ENCODE peak calls at places on chromosomes 1 and 21, in nine cellular contexts. One of them, this sample, is unnamed.

GRCh38 chr1:62333431-62333830 is 14.2 kb upstream of the KANK4 start:
- DNase-seq in stomach: no peak
- DNase-seq in left ventricle myocardium inferior: no peak
- DNase-seq in psoas muscle: no peak
- DNase-seq in PC-3: peak
- DNase-seq in CD8-positive, alpha-beta T cell: no peak
- DNase-seq in glutamatergic neuron: no peak
- DNase-seq in tibial nerve: no peak
- DNase-seq in Calu3: no peak
- DNase-seq in this sample: no peak

GRCh38 chr1:67489643-67490042 is 59.4 kb upstream of the SERBP1 start:
- DNase-seq in stomach: no peak
- DNase-seq in left ventricle myocardium inferior: no peak
- DNase-seq in psoas muscle: no peak
- DNase-seq in PC-3: peak
- DNase-seq in CD8-positive, alpha-beta T cell: no peak
- DNase-seq in glutamatergic neuron: no peak
- DNase-seq in tibial nerve: no peak
- DNase-seq in Calu3: no peak
- DNase-seq in this sample: no peak

GRCh38 chr21:44566403-44566802 is 7.1 kb upstream of the KRTAP10-4 start:
- DNase-seq in stomach: no peak
- DNase-seq in left ventricle myocardium inferior: no peak
- DNase-seq in psoas muscle: no peak
- DNase-seq in PC-3: no peak
- DNase-seq in CD8-positive, alpha-beta T cell: no peak
- DNase-seq in glutamatergic neuron: no peak
- DNase-seq in tibial nerve: no peak
- DNase-seq in Calu3: no peak
- DNase-seq in this sample: no peak

GRCh38 chr1:165376041-165376810 is 19.7 kb upstream of the LMX1A start:
- DNase-seq in stomach: peak
- DNase-seq in left ventricle myocardium inferior: peak
- DNase-seq in psoas muscle: peak
- DNase-seq in PC-3: peak
- DNase-seq in CD8-positive, alpha-beta T cell: no peak
- DNase-seq in glutamatergic neuron: peak
- DNase-seq in tibial nerve: peak
- DNase-seq in Calu3: peak
- DNase-seq in this sample: no peak

GRCh38 chr1:206921772-206922265 is at the start of gene FCMR:
- DNase-seq in stomach: no peak
- DNase-seq in left ventricle myocardium inferior: no peak
- DNase-seq in psoas muscle: no peak
- DNase-seq in PC-3: no peak
- DNase-seq in CD8-positive, alpha-beta T cell: no peak
- DNase-seq in glutamatergic neuron: no peak
- DNase-seq in tibial nerve: peak
- DNase-seq in Calu3: no peak
- DNase-seq in this sample: peak

GRCh38 chr1:160251687-160252526 is 10.4 kb downstream of the DCAF8 start:
- DNase-seq in stomach: peak
- DNase-seq in left ventricle myocardium inferior: peak
- DNase-seq in psoas muscle: peak
- DNase-seq in PC-3: peak
- DNase-seq in CD8-positive, alpha-beta T cell: peak
- DNase-seq in glutamatergic neuron: peak
- DNase-seq in tibial nerve: peak
- DNase-seq in Calu3: peak
- DNase-seq in this sample: peak

GRCh38 chr1:17016317-17016661 is 4.6 kb upstream of the ATP13A2 start:
- DNase-seq in stomach: no peak
- DNase-seq in left ventricle myocardium inferior: no peak
- DNase-seq in psoas muscle: no peak
- DNase-seq in PC-3: peak
- DNase-seq in CD8-positive, alpha-beta T cell: no peak
- DNase-seq in glutamatergic neuron: no peak
- DNase-seq in tibial nerve: peak
- DNase-seq in Calu3: no peak
- DNase-seq in this sample: no peak

GRCh38 chr1:183567584-183567983 is 22.7 kb downstream of the NCF2 start:
- DNase-seq in stomach: peak
- DNase-seq in left ventricle myocardium inferior: peak
- DNase-seq in psoas muscle: no peak
- DNase-seq in PC-3: peak
- DNase-seq in CD8-positive, alpha-beta T cell: no peak
- DNase-seq in glutamatergic neuron: no peak
- DNase-seq in tibial nerve: peak
- DNase-seq in Calu3: peak
- DNase-seq in this sample: no peak

GRCh38 chr1:8814870-8815269 is 2.6 kb downstream of the RERE start:
- DNase-seq in stomach: no peak
- DNase-seq in left ventricle myocardium inferior: no peak
- DNase-seq in psoas muscle: no peak
- DNase-seq in PC-3: no peak
- DNase-seq in CD8-positive, alpha-beta T cell: no peak
- DNase-seq in glutamatergic neuron: peak
- DNase-seq in tibial nerve: no peak
- DNase-seq in Calu3: peak
- DNase-seq in this sample: no peak

GRCh38 chr1:47186267-47187185 is 3.3 kb downstream of the PDZK1IP1 start:
- DNase-seq in stomach: peak
- DNase-seq in left ventricle myocardium inferior: no peak
- DNase-seq in psoas muscle: no peak
- DNase-seq in PC-3: no peak
- DNase-seq in CD8-positive, alpha-beta T cell: no peak
- DNase-seq in glutamatergic neuron: no peak
- DNase-seq in tibial nerve: peak
- DNase-seq in Calu3: no peak
- DNase-seq in this sample: no peak

GRCh38 chr1:204041232-204041767 is 31.6 kb upstream of the SOX13 start:
- DNase-seq in stomach: no peak
- DNase-seq in left ventricle myocardium inferior: peak
- DNase-seq in psoas muscle: peak
- DNase-seq in PC-3: no peak
- DNase-seq in CD8-positive, alpha-beta T cell: no peak
- DNase-seq in glutamatergic neuron: no peak
- DNase-seq in tibial nerve: peak
- DNase-seq in Calu3: no peak
- DNase-seq in this sample: no peak

GRCh38 chr1:228734881-228735801 is at the start of gene RHOU:
- DNase-seq in stomach: peak
- DNase-seq in left ventricle myocardium inferior: peak
- DNase-seq in psoas muscle: peak
- DNase-seq in PC-3: peak
- DNase-seq in CD8-positive, alpha-beta T cell: peak
- DNase-seq in glutamatergic neuron: peak
- DNase-seq in tibial nerve: peak
- DNase-seq in Calu3: peak
- DNase-seq in this sample: no peak

GRCh38 chr1:184691719-184692324 is 62.8 kb downstream of the EDEM3 start:
- DNase-seq in stomach: no peak
- DNase-seq in left ventricle myocardium inferior: no peak
- DNase-seq in psoas muscle: no peak
- DNase-seq in PC-3: peak
- DNase-seq in CD8-positive, alpha-beta T cell: no peak
- DNase-seq in glutamatergic neuron: no peak
- DNase-seq in tibial nerve: no peak
- DNase-seq in Calu3: peak
- DNase-seq in this sample: no peak

GRCh38 chr1:42957229-42957879 is 1.3 kb downstream of the SLC2A1 start:
- DNase-seq in stomach: no peak
- DNase-seq in left ventricle myocardium inferior: no peak
- DNase-seq in psoas muscle: no peak
- DNase-seq in PC-3: no peak
- DNase-seq in CD8-positive, alpha-beta T cell: no peak
- DNase-seq in glutamatergic neuron: no peak
- DNase-seq in tibial nerve: no peak
- DNase-seq in Calu3: no peak
- DNase-seq in this sample: no peak

GRCh38 chr1:215406927-215407326 is 160.2 kb upstream of the KCTD3 start:
- DNase-seq in stomach: no peak
- DNase-seq in left ventricle myocardium inferior: no peak
- DNase-seq in psoas muscle: no peak
- DNase-seq in PC-3: no peak
- DNase-seq in CD8-positive, alpha-beta T cell: no peak
- DNase-seq in glutamatergic neuron: no peak
- DNase-seq in tibial nerve: no peak
- DNase-seq in Calu3: no peak
- DNase-seq in this sample: no peak

GRCh38 chr1:166676981-166677380 is 162.3 kb upstream of the POGK start:
- DNase-seq in stomach: no peak
- DNase-seq in left ventricle myocardium inferior: no peak
- DNase-seq in psoas muscle: no peak
- DNase-seq in PC-3: no peak
- DNase-seq in CD8-positive, alpha-beta T cell: no peak
- DNase-seq in glutamatergic neuron: no peak
- DNase-seq in tibial nerve: no peak
- DNase-seq in Calu3: no peak
- DNase-seq in this sample: no peak
- TF ChIP-seq CTCF in stomach: no peak
- TF ChIP-seq CTCF in left ventricle myocardium inferior: no peak
- TF ChIP-seq CTCF in psoas muscle: no peak
- TF ChIP-seq CTCF in PC-3: peak
- TF ChIP-seq CTCF in CD8-positive, alpha-beta T cell: no peak
- TF ChIP-seq CTCF in glutamatergic neuron: no peak
- TF ChIP-seq CTCF in tibial nerve: no peak
- TF ChIP-seq CTCF in Calu3: no peak
- TF ChIP-seq CTCF in this sample: peak

GRCh38 chr1:152015766-152016165 is 21.0 kb downstream of the S100A11 start:
- DNase-seq in stomach: no peak
- DNase-seq in left ventricle myocardium inferior: no peak
- DNase-seq in psoas muscle: no peak
- DNase-seq in PC-3: no peak
- DNase-seq in CD8-positive, alpha-beta T cell: no peak
- DNase-seq in glutamatergic neuron: no peak
- DNase-seq in tibial nerve: no peak
- DNase-seq in Calu3: no peak
- DNase-seq in this sample: no peak

GRCh38 chr1:152021557-152021956 is 15.2 kb downstream of the S100A11 start:
- DNase-seq in stomach: no peak
- DNase-seq in left ventricle myocardium inferior: no peak
- DNase-seq in psoas muscle: no peak
- DNase-seq in PC-3: no peak
- DNase-seq in CD8-positive, alpha-beta T cell: no peak
- DNase-seq in glutamatergic neuron: no peak
- DNase-seq in tibial nerve: no peak
- DNase-seq in Calu3: no peak
- DNase-seq in this sample: no peak

GRCh38 chr1:152014943-152015342 is 21.3 kb upstream of the S100A10 start:
- DNase-seq in stomach: no peak
- DNase-seq in left ventricle myocardium inferior: no peak
- DNase-seq in psoas muscle: no peak
- DNase-seq in PC-3: no peak
- DNase-seq in CD8-positive, alpha-beta T cell: no peak
- DNase-seq in glutamatergic neuron: no peak
- DNase-seq in tibial nerve: no peak
- DNase-seq in Calu3: no peak
- DNase-seq in this sample: no peak

GRCh38 chr1:152022521-152022920 is 14.3 kb downstream of the S100A11 start:
- DNase-seq in stomach: no peak
- DNase-seq in left ventricle myocardium inferior: no peak
- DNase-seq in psoas muscle: no peak
- DNase-seq in PC-3: no peak
- DNase-seq in CD8-positive, alpha-beta T cell: no peak
- DNase-seq in glutamatergic neuron: no peak
- DNase-seq in tibial nerve: no peak
- DNase-seq in Calu3: no peak
- DNase-seq in this sample: no peak

GRCh38 chr1:152018537-152018936 is 18.3 kb downstream of the S100A11 start:
- DNase-seq in stomach: no peak
- DNase-seq in left ventricle myocardium inferior: no peak
- DNase-seq in psoas muscle: no peak
- DNase-seq in PC-3: peak
- DNase-seq in CD8-positive, alpha-beta T cell: no peak
- DNase-seq in glutamatergic neuron: peak
- DNase-seq in tibial nerve: no peak
- DNase-seq in Calu3: no peak
- DNase-seq in this sample: no peak
- TF ChIP-seq CTCF in stomach: no peak
- TF ChIP-seq CTCF in left ventricle myocardium inferior: no peak
- TF ChIP-seq CTCF in psoas muscle: no peak
- TF ChIP-seq CTCF in PC-3: peak
- TF ChIP-seq CTCF in CD8-positive, alpha-beta T cell: no peak
- TF ChIP-seq CTCF in glutamatergic neuron: peak
- TF ChIP-seq CTCF in tibial nerve: no peak
- TF ChIP-seq CTCF in Calu3: peak
- TF ChIP-seq CTCF in this sample: peak

DNA sequence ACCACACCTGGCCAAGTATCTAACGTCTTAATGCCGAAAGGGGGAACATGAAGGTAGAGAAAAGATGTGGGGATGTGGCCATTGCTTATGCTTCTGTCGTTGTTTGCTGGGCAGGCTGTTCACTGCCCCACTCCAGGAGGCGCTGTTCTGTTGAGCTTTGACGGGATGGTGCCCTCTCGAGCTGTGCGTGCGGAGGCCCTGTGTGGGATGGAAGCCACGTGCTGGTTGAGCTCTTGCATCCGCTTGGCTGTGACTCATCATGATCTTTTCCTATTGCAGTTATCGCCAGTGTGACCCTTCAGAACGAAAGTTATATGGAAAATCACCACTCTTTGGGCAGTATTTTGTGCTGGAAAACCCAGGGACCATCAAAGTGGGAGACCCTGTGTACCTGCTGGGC is 26.3 kb downstream of the MTARC1 start:
- DNase-seq in stomach: no peak
- DNase-seq in left ventricle myocardium inferior: no peak
- DNase-seq in psoas muscle: no peak
- DNase-seq in PC-3: no peak
- DNase-seq in CD8-positive, alpha-beta T cell: no peak
- DNase-seq in glutamatergic neuron: no peak
- DNase-seq in tibial nerve: no peak
- DNase-seq in Calu3: no peak
- DNase-seq in this sample: no peak
- TF ChIP-seq CTCF in stomach: no peak
- TF ChIP-seq CTCF in left ventricle myocardium inferior: no peak
- TF ChIP-seq CTCF in psoas muscle: no peak
- TF ChIP-seq CTCF in PC-3: no peak
- TF ChIP-seq CTCF in CD8-positive, alpha-beta T cell: no peak
- TF ChIP-seq CTCF in glutamatergic neuron: no peak
- TF ChIP-seq CTCF in tibial nerve: no peak
- TF ChIP-seq CTCF in Calu3: no peak
- TF ChIP-seq CTCF in this sample: peak

DNA sequence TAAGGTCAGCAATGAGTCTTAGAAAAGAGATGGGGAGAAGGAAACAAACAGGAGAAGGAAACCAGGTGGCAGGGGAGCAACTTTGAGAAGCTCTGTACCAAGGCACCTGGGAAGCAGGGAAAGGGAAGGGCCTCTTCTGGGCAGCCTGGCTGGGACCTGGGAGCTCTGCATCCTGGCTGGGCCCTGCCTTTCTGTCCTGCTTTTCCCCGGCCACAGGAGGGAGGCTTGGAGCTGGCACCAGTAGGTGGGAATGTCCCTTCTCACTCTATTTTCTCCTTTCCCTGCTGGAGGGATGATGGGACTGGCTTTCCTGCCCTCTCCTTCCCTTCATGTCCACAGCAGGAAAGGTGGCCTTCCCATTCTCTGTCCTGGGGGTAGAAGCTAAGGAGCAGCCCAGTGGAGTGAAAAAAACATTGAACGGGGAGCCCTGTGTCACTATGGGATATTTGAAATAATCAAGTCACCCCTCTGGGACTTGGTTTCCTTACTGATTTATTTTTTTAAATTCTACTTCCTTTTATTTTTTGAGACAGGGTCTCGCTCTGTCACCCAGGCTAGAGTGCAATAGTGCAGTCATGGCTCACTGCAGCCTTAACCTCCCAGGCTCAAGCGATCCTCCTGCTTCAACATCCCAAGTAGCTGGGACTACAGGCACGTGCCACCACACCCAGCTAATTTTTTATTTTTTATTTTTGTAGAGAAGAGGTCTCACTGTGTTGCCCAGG is 5.1 kb upstream of the NES start:
- DNase-seq in stomach: no peak
- DNase-seq in left ventricle myocardium inferior: no peak
- DNase-seq in psoas muscle: no peak
- DNase-seq in PC-3: no peak
- DNase-seq in CD8-positive, alpha-beta T cell: no peak
- DNase-seq in glutamatergic neuron: peak
- DNase-seq in tibial nerve: no peak
- DNase-seq in Calu3: no peak
- DNase-seq in this sample: no peak
- TF ChIP-seq CTCF in stomach: no peak
- TF ChIP-seq CTCF in left ventricle myocardium inferior: no peak
- TF ChIP-seq CTCF in psoas muscle: no peak
- TF ChIP-seq CTCF in PC-3: peak
- TF ChIP-seq CTCF in CD8-positive, alpha-beta T cell: no peak
- TF ChIP-seq CTCF in glutamatergic neuron: no peak
- TF ChIP-seq CTCF in tibial nerve: no peak
- TF ChIP-seq CTCF in Calu3: no peak
- TF ChIP-seq CTCF in this sample: no peak